ENCODE peak calls at places on chromosomes 2 and 18, in six cellular contexts. V, C, E, A, R and Q are unnamed samples.

GRCh38 chr2:109411648-109412325 is 202.0 kb downstream of the SEPTIN10 start:
- DNase-seq in R (no peak), E (no peak), A (no peak), V (no peak), C (no peak), Q (no peak)

GRCh38 chr2:5560981-5561380 is 131.2 kb upstream of the SOX11 start:
- DNase-seq in E (no peak), V (no peak), A (peak), R (no peak), C (no peak), Q (peak)

GRCh38 chr2:2455151-2455550 is 124.1 kb upstream of the MYT1L start:
- DNase-seq in A (no peak), C (no peak), V (no peak), R (no peak), E (no peak), Q (no peak)

GRCh38 chr18:37956902-37957301 is 391.3 kb upstream of the CELF4 start:
- DNase-seq in R (no peak), E (no peak), A (no peak), C (no peak), V (no peak), Q (no peak)

GRCh38 chr2:106547104-106547503 is 59.9 kb downstream of the CD8B2 start:
- DNase-seq in A (no peak), E (no peak), V (no peak), C (no peak), R (no peak), Q (no peak)

GRCh38 chr2:88123164-88123974 is 4.5 kb downstream of the FABP1 start:
- DNase-seq in R (no peak), A (no peak), V (no peak), E (no peak), C (no peak), Q (no peak)

GRCh38 chr2:228359473-228359872 is 178.0 kb upstream of the SPHKAP start:
- DNase-seq in V (no peak), C (no peak), R (no peak), A (no peak), E (no peak), Q (no peak)

GRCh38 chr18:79458131-79458838 is 62.6 kb downstream of the NFATC1 start:
- DNase-seq in E (peak), C (no peak), R (peak), A (peak), V (peak), Q (peak)

GRCh38 chr18:48749768-48750167 is 201.0 kb downstream of the SMAD7 start:
- DNase-seq in A (peak), E (peak), V (peak), R (no peak), C (no peak), Q (no peak)

GRCh38 chr2:106638043-106638442 is 150.9 kb downstream of the CD8B2 start:
- DNase-seq in V (peak), E (peak), R (no peak), A (peak), C (no peak), Q (no peak)

GRCh38 chr2:136530154-136530553 is 235.2 kb upstream of the THSD7B start:
- DNase-seq in E (peak), R (no peak), C (no peak), A (no peak), V (no peak), Q (peak)

GRCh38 chr2:9975805-9976447 is 24.4 kb downstream of the GRHL1 start:
- DNase-seq in E (peak), C (no peak), R (no peak), A (peak), V (peak), Q (peak)

GRCh38 chr2:39696072-39696471 is 30.4 kb downstream of the TMEM178A start:
- DNase-seq in V (peak), E (peak), C (no peak), A (peak), R (no peak), Q (no peak)

GRCh38 chr2:140643761-140644187 is 1487.0 kb downstream of the LRP1B start:
- DNase-seq in V (peak), A (peak), C (no peak), R (no peak), E (peak), Q (peak)

GRCh38 chr2:55223958-55224760 is 7.9 kb downstream of the CLHC1 start:
- DNase-seq in E (no peak), R (no peak), V (no peak), A (no peak), C (no peak), Q (no peak)

GRCh38 chr2:174263989-174264388 is 15.7 kb upstream of the OLA1 start:
- DNase-seq in E (peak), R (no peak), A (peak), V (peak), C (no peak), Q (peak)

GRCh38 chr2:128557069-128557468 is 238.4 kb upstream of the HS6ST1 start:
- DNase-seq in E (no peak), C (no peak), V (no peak), R (no peak), A (no peak), Q (no peak)

GRCh38 chr2:423479-423878 is 135.6 kb upstream of the ALKAL2 start:
- DNase-seq in E (no peak), C (no peak), A (no peak), V (no peak), R (no peak), Q (peak)

GRCh38 chr18:37322497-37323035 is 243.0 kb downstream of the CELF4 start:
- DNase-seq in A (peak), C (peak), R (no peak), V (peak), E (peak), Q (peak)

GRCh38 chr2:226756131-226756530 is 43.5 kb downstream of the IRS1 start:
- DNase-seq in C (no peak), V (peak), A (peak), R (no peak), E (peak), Q (peak)

GRCh38 chr2:69250981-69251380 is 136.0 kb downstream of the GFPT1 start:
- DNase-seq in A (no peak), C (no peak), V (no peak), R (no peak), E (no peak), Q (no peak)

DNA sequence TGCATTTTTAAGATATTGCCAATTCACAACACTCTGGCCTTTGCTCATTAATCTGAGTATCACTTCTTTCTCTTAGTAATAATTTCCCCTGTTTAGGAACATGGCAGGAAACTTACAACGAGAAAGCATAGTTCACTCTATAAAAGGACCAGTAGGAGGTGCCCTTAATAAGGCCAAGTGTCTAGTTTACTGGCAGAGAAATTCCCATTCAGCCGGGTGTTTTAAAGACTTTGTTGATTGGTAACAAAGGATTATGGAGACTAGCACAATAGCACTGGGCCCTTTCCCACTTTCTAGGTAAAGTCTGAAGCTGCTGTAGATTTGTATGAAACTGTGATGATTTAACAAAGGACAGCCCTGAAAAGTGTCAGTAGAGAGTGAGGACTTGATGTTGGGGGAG is 3.1 kb downstream of the DCC start:
- DNase-seq in R (no peak), E (no peak), A (no peak), V (no peak), C (no peak), Q (peak)
- TF ChIP-seq CTCF in R (no peak), E (no peak), A (no peak), V (peak), C (peak), Q (no peak)

DNA sequence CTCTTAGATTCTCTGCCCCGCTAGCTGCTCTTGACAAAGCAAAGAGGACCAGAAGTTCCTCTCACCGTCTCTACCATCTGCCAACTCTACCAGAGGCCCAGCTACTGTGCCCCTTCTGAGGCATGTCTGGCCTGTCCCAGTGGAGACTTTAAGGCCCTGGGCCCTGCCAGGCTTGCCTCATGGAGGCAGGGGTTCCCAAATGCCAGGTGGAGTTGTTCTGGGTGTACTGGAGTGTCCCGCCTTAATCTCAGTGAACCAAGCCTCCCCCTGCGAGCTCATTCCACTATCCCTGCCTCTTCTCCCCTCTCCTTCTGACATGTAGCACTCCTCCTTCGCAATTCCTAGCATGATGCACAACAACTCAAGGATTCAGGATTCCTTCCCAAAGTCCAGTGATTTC is 2.3 kb downstream of the HOXD12 start:
- DNase-seq in V (no peak), E (no peak), A (no peak), C (no peak), R (no peak), Q (no peak)
- TF ChIP-seq CTCF in V (no peak), E (no peak), A (no peak), C (no peak), R (no peak), Q (no peak)

GRCh38 chr18:34764451-34764850 is 54.4 kb downstream of the DTNA start:
- DNase-seq in V (no peak), E (no peak), C (no peak), R (no peak), A (no peak), Q (no peak)
- TF ChIP-seq CTCF in V (no peak), E (no peak), C (peak), R (no peak), A (no peak), Q (no peak)

DNA sequence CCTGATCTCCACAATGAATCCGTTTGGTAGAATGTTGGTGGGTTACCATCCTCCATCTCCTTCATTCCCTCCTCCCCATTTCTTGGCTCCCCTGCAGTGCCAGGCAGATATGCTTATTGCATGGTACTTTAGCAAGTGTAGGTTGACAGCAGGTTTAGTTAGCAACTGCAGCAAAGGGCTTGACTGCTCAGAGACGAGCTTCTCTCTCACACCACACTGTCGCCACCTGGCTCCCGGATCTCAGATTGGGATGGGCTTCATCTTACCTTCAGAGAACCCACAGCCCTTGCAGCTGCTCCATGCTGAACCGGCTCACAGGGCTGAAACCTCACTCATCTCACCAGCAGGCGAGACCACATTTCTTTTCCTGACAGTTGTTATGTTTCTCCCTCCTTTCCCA is 88.8 kb downstream of the VWA3B start:
- DNase-seq in C (no peak), A (no peak), E (no peak), R (peak), V (no peak), Q (peak)
- TF ChIP-seq CTCF in C (no peak), A (no peak), E (peak), R (peak), V (no peak), Q (no peak)

GRCh38 chr2:170394988-170395387 is 217.0 kb downstream of the MYO3B start:
- DNase-seq in C (no peak), A (peak), R (no peak), V (no peak), E (no peak), Q (no peak)
- TF ChIP-seq CTCF in C (no peak), A (no peak), R (no peak), V (peak), E (peak), Q (no peak)

GRCh38 chr2:203650860-203651613 is 55.4 kb upstream of the CD28 start:
- DNase-seq in E (peak), V (peak), R (peak), A (peak), C (no peak), Q (peak)
- TF ChIP-seq CTCF in E (peak), V (peak), R (peak), A (peak), C (no peak), Q (peak)